ENCODE peak calls at places on chromosomes 1 and 21, in seven cellular contexts. P is WERI-Rb-1; M is neural crest cell; V is A549; X is uterus; O is activated CD4-positive, alpha-beta T cell treated with anti-CD3 and anti-CD28 coated beads for 48 hours; I is B cell. B is an unnamed sample.

GRCh38 chr1:16903054-16903453 is 7.3 kb downstream of the RNU1-2 start:
- DNase-seq in X (no peak), V (no peak), I (no peak), P (peak; percentile 82), M (no peak), O (no peak), B (no peak)

GRCh38 chr1:118325545-118326225 is 140.7 kb upstream of the SPAG17 start:
- DNase-seq in M (no peak), O (no peak), I (no peak), X (no peak), V (no peak), P (no peak), B (no peak)

GRCh38 chr1:162973381-162973795 is 95.8 kb upstream of the RGS4 start:
- DNase-seq in O (no peak), P (no peak), M (no peak), X (no peak), I (no peak), V (no peak), B (no peak)

GRCh38 chr1:904271-904950 is 19.3 kb upstream of the SAMD11 start:
- DNase-seq in I (peak; percentile 94), O (peak; percentile 88), X (peak; percentile 62), M (peak; percentile 87), P (peak; percentile 80), V (no peak), B (peak; percentile 94)

GRCh38 chr1:74673351-74674111 is at the start of gene ERICH3:
- DNase-seq in M (peak; percentile 7), O (no peak), X (no peak), V (no peak), P (peak; percentile 44), I (peak; percentile 7), B (no peak)

GRCh38 chr1:234610061-234610581 is at the start of gene IRF2BP2:
- DNase-seq in X (peak; percentile 78), P (peak; percentile 95), M (peak; percentile 63), V (peak; percentile 68), O (peak; percentile 85), I (peak; percentile 92), B (peak; percentile 87)

GRCh38 chr1:20371411-20371810 is 80.7 kb downstream of the VWA5B1 start:
- DNase-seq in O (no peak), P (no peak), M (peak; percentile 31), V (no peak), I (no peak), X (no peak), B (no peak)

GRCh38 chr1:115507256-115507589 is 134.5 kb upstream of the VANGL1 start:
- DNase-seq in O (no peak), V (no peak), I (no peak), M (peak; percentile 6), X (no peak), P (peak; percentile 40), B (no peak)

GRCh38 chr1:10911274-10912166 is 100.9 kb upstream of the TARDBP start:
- DNase-seq in X (no peak), I (no peak), O (no peak), V (no peak), M (no peak), P (peak; percentile 64), B (no peak)

GRCh38 chr1:201628490-201628889 is 89.6 kb downstream of the NAV1 start:
- DNase-seq in V (no peak), X (no peak), O (no peak), M (no peak), I (no peak), P (peak; percentile 72), B (no peak)

GRCh38 chr1:25706146-25707089 is 89.8 kb downstream of the MAN1C1 start:
- DNase-seq in M (no peak), X (no peak), V (no peak), P (no peak), I (no peak), O (no peak), B (no peak)

GRCh38 chr1:21857142-21857839 is 45.2 kb downstream of the LDLRAD2 start:
- DNase-seq in X (no peak), V (no peak), I (no peak), M (no peak), O (no peak), P (no peak), B (no peak)

GRCh38 chr1:5995871-5996630 is 3.8 kb upstream of the NPHP4 start:
- DNase-seq in V (no peak), I (no peak), O (no peak), M (no peak), X (no peak), P (no peak), B (no peak)

GRCh38 chr1:160646711-160647328 is at the start of gene SLAMF1:
- DNase-seq in P (no peak), V (no peak), I (peak; percentile 61), O (peak; percentile 78), X (no peak), M (no peak), B (peak; percentile 65)

GRCh38 chr1:205287723-205288122 is 33.8 kb downstream of the NUAK2 start:
- DNase-seq in O (no peak), V (no peak), I (no peak), P (no peak), M (no peak), X (no peak), B (no peak)

GRCh38 chr1:22296701-22297591 is 154.0 kb upstream of the WNT4 start:
- DNase-seq in V (no peak), P (no peak), I (no peak), O (no peak), M (no peak), X (no peak), B (no peak)

GRCh38 chr1:181131255-181131901 is 42.9 kb downstream of the IER5 start:
- DNase-seq in O (no peak), P (peak; percentile 46), V (no peak), X (no peak), M (no peak), I (peak; percentile 70), B (peak; percentile 77)

GRCh38 chr21:19123525-19123924 is 719.9 kb upstream of the TMPRSS15 start:
- DNase-seq in V (no peak), I (no peak), P (no peak), X (no peak), O (no peak), M (no peak), B (no peak)

GRCh38 chr1:6888268-6888667 is 103.0 kb downstream of the CAMTA1 start:
- DNase-seq in P (no peak), X (no peak), I (no peak), M (no peak), O (no peak), V (no peak), B (no peak)

GRCh38 chr21:46617267-46618051 is 12.6 kb upstream of the S100B start:
- DNase-seq in O (no peak), X (no peak), M (no peak), I (no peak), V (no peak), P (no peak), B (no peak)

GRCh38 chr1:94951509-94952208 is 24.7 kb upstream of the CNN3 start:
- DNase-seq in X (no peak), O (no peak), P (no peak), I (no peak), M (no peak), V (no peak), B (no peak)